ENCODE peak calls at places on chromosomes 5 and 9, in four cellular contexts. One of them, this sample, is unnamed.

GRCh38 chr5:158711927-158712529 is 387.7 kb downstream of the EBF1 start:
- DNase-seq in AG04450: no peak
- DNase-seq in colonic mucosa: no peak
- DNase-seq in cardiac fibroblast: no peak
- DNase-seq in this sample: no peak

GRCh38 chr5:177433658-177434217 is 7.3 kb downstream of the GRK6 start:
- DNase-seq in AG04450: no peak
- DNase-seq in colonic mucosa: no peak
- DNase-seq in cardiac fibroblast: no peak
- DNase-seq in this sample: no peak

GRCh38 chr5:155651-156410 is 35.5 kb upstream of the LRRC14B start:
- DNase-seq in AG04450: no peak
- DNase-seq in cardiac fibroblast: no peak
- DNase-seq in colonic mucosa: peak
- DNase-seq in this sample: no peak

GRCh38 chr9:19199012-19199411 is 31.5 kb upstream of the DENND4C start:
- DNase-seq in AG04450: no peak
- DNase-seq in colonic mucosa: no peak
- DNase-seq in cardiac fibroblast: no peak
- DNase-seq in this sample: no peak

GRCh38 chr5:80799573-80799972 is 144.8 kb upstream of the DHFR start:
- DNase-seq in cardiac fibroblast: no peak
- DNase-seq in AG04450: no peak
- DNase-seq in colonic mucosa: no peak
- DNase-seq in this sample: no peak

GRCh38 chr9:136648746-136649145 is 14.0 kb upstream of the EGFL7 start:
- DNase-seq in cardiac fibroblast: peak
- DNase-seq in AG04450: no peak
- DNase-seq in colonic mucosa: no peak
- DNase-seq in this sample: no peak

GRCh38 chr9:73441890-73442818 is 290.5 kb downstream of the ANXA1 start:
- DNase-seq in cardiac fibroblast: peak
- DNase-seq in colonic mucosa: no peak
- DNase-seq in AG04450: no peak
- DNase-seq in this sample: peak

GRCh38 chr5:120454094-120454798 is 9.9 kb upstream of the PRR16 start:
- DNase-seq in AG04450: peak
- DNase-seq in colonic mucosa: no peak
- DNase-seq in cardiac fibroblast: peak
- DNase-seq in this sample: peak

GRCh38 chr5:34718516-34718915 is 62.4 kb downstream of the RAI14 start:
- DNase-seq in AG04450: no peak
- DNase-seq in cardiac fibroblast: no peak
- DNase-seq in colonic mucosa: no peak
- DNase-seq in this sample: no peak

GRCh38 chr9:33446507-33447403 is 638 bp downstream of the AQP3 start:
- DNase-seq in AG04450: peak
- DNase-seq in cardiac fibroblast: peak
- DNase-seq in colonic mucosa: peak
- DNase-seq in this sample: no peak

GRCh38 chr9:127130661-127131538 is 8.5 kb upstream of the ANGPTL2 start:
- DNase-seq in cardiac fibroblast: peak
- DNase-seq in AG04450: peak
- DNase-seq in colonic mucosa: no peak
- DNase-seq in this sample: no peak

GRCh38 chr9:14031015-14031414 is 282.9 kb downstream of the NFIB start:
- DNase-seq in colonic mucosa: no peak
- DNase-seq in cardiac fibroblast: peak
- DNase-seq in AG04450: peak
- DNase-seq in this sample: peak
- H3K4me3 ChIP-seq in colonic mucosa: no peak
- H3K4me3 ChIP-seq in cardiac fibroblast: no peak
- H3K4me3 ChIP-seq in AG04450: no peak
- H3K4me3 ChIP-seq in this sample: no peak

DNA sequence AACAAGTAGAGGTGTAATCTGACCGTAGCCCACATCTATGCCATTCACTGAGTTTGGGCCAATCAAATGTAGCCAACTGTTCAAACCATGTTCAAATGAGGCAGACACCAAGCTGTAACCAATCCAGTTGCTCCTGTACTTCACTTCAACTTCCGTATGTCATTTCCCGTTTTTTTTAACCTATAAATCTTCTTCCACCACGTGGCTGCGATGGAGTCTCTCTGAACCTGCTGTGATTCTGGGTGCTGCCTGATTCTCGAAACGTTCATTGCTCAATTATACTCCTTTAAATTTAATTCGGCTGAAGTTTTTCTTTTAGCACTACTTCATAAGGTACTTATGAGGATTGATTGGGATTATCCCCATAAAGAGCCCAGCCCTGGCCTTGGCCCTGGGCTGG is 179.7 kb downstream of the PIK3R1 start:
- DNase-seq in cardiac fibroblast: no peak
- DNase-seq in colonic mucosa: no peak
- DNase-seq in AG04450: no peak
- DNase-seq in this sample: no peak
- TF ChIP-seq CTCF in cardiac fibroblast: no peak
- TF ChIP-seq CTCF in colonic mucosa: no peak
- TF ChIP-seq CTCF in AG04450: no peak
- TF ChIP-seq CTCF in this sample: no peak

DNA sequence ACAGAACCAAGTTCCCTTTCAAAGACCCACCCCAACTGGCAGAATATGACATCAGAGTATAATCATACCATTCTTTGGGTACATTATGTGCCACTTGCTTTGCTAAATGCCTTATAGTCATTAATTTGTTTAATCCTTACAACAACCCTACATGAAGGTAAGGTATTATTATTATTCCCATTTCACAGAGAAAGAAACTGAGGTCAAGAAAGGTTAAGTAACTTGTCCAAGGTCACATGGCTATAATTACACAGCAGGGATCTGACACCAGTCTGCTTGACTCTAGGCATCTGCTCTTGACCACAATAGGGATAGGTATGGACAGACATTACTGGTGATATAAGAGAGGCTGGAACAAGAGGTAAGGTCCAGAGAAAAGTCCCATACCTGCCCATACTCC is 1.2 kb downstream of the FCHSD1 start:
- DNase-seq in colonic mucosa: no peak
- DNase-seq in cardiac fibroblast: no peak
- DNase-seq in AG04450: no peak
- DNase-seq in this sample: no peak
- H3K4me3 ChIP-seq in colonic mucosa: no peak
- H3K4me3 ChIP-seq in cardiac fibroblast: no peak
- H3K4me3 ChIP-seq in AG04450: peak
- H3K4me3 ChIP-seq in this sample: no peak

GRCh38 chr5:78677777-78678668 is 29.5 kb upstream of the LHFPL2 start:
- DNase-seq in colonic mucosa: peak
- DNase-seq in cardiac fibroblast: peak
- DNase-seq in AG04450: peak
- DNase-seq in this sample: peak
- TF ChIP-seq CTCF in colonic mucosa: no peak
- TF ChIP-seq CTCF in cardiac fibroblast: peak
- TF ChIP-seq CTCF in AG04450: peak
- TF ChIP-seq CTCF in this sample: no peak

GRCh38 chr5:61328791-61329617 is 3.1 kb upstream of the ZSWIM6 start:
- DNase-seq in AG04450: no peak
- DNase-seq in colonic mucosa: no peak
- DNase-seq in cardiac fibroblast: no peak
- DNase-seq in this sample: no peak
- H3K4me3 ChIP-seq in AG04450: peak
- H3K4me3 ChIP-seq in colonic mucosa: no peak
- H3K4me3 ChIP-seq in cardiac fibroblast: no peak
- H3K4me3 ChIP-seq in this sample: peak

DNA sequence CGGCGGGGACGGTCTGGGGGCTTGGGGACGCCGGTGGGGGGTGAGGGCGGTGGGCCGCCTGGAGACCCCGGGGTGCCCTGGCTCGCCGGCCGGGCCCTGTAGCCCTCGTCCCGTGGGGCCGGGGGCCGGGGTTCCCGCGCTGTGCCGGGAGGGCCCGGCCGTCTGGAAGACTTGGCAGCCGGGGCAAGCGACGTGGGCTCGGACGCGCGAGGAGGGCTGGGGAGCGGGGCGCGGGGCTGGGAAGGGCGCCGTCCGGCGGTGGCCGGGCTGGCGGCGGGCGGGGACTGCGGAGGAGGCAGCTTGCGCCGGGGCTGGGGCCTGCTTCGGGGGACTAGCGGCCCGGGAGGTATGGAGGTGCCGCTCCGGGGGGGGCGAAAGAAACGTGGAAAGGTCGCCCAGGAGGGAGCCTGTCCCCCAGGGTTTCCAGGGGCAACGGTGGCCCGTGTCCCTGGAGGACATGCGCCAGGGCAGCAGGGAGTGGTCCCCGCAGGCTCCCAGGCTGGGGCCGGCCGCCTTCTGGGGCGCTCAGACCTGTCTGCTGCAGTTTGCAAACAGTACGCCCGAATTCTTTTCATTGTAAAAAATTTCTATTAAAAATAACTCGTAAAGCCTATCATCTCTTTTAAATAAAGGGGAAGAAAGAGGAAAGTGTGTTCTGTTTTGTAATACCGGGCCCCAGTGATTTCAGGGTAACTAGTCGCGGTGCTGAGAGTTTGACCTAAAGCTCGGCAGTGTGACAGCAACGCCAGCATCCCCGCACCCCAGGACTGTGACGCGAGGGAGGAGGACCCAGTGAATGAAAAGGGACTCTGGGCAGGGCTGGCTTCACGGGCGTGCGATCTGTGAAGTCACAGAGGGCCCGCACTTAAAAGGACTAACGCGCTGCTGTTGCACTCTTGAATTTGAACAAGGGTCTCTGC is 752 bp upstream of the ANKH start:
- DNase-seq in AG04450: no peak
- DNase-seq in cardiac fibroblast: peak
- DNase-seq in colonic mucosa: peak
- DNase-seq in this sample: no peak
- TF ChIP-seq CTCF in AG04450: peak
- TF ChIP-seq CTCF in cardiac fibroblast: peak
- TF ChIP-seq CTCF in colonic mucosa: no peak
- TF ChIP-seq CTCF in this sample: no peak

GRCh38 chr5:172189693-172190296 is 1.8 kb upstream of the STK10 start:
- DNase-seq in colonic mucosa: no peak
- DNase-seq in AG04450: no peak
- DNase-seq in cardiac fibroblast: no peak
- DNase-seq in this sample: no peak
- H3K4me3 ChIP-seq in colonic mucosa: no peak
- H3K4me3 ChIP-seq in AG04450: peak
- H3K4me3 ChIP-seq in cardiac fibroblast: no peak
- H3K4me3 ChIP-seq in this sample: peak

GRCh38 chr5:17081142-17081541 is 136.3 kb upstream of the BASP1 start:
- DNase-seq in cardiac fibroblast: no peak
- DNase-seq in AG04450: no peak
- DNase-seq in colonic mucosa: no peak
- DNase-seq in this sample: no peak
- TF ChIP-seq CTCF in cardiac fibroblast: no peak
- TF ChIP-seq CTCF in AG04450: no peak
- TF ChIP-seq CTCF in colonic mucosa: no peak
- TF ChIP-seq CTCF in this sample: no peak

DNA sequence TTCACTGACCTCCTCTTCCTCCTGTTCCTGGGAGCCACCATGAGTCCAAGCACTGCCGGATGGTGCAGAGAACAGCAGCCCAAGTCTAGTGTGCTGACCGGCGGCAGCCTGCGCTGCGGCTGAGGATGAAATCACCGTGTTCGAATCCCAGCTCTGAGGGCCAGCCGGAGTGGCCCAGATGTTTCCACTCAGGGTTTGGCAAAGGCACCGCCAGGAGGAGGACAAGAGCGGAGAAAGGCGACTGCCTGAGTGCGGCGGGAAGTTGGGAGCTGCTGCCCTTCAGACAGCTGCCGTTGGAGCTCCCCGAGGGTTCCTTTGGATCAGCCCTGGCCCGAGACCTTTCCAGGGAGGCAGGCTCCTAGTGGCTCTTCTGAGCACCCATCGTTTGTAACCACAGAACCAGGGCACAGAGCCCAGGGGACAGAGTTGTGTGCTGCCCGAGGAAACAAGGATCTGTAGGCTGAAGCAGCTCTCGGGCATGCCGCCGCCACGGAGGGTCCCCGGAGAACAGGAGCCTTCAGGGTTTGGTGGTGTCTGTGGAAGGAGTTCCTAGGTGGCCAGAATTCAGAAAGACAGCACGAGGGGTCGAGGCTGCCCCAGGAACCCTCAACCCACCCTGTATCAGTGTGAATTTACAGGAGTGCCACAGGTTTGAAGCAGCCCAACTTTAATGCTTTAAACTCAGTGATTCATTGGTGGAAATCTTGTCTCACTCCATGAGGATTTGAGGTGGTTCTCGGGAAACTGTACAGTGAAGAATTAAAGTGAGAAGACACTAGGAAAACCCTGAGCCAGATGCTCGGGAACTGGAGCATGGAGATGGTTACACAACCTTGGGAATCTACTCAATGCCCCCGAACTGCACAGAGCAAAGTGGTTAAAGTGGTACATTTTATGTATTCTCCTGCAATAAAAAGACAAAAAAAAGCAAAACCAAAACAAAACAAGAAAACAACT is 115.5 kb upstream of the COL5A1 start:
- DNase-seq in AG04450: no peak
- DNase-seq in colonic mucosa: no peak
- DNase-seq in cardiac fibroblast: peak
- DNase-seq in this sample: no peak
- H3K4me3 ChIP-seq in AG04450: no peak
- H3K4me3 ChIP-seq in colonic mucosa: no peak
- H3K4me3 ChIP-seq in cardiac fibroblast: no peak
- H3K4me3 ChIP-seq in this sample: no peak

GRCh38 chr5:82167372-82167771 is 110.8 kb downstream of the RPS23 start:
- DNase-seq in cardiac fibroblast: no peak
- DNase-seq in colonic mucosa: no peak
- DNase-seq in AG04450: no peak
- DNase-seq in this sample: no peak

GRCh38 chr5:82164109-82164956 is 113.8 kb downstream of the RPS23 start:
- DNase-seq in AG04450: peak
- DNase-seq in cardiac fibroblast: peak
- DNase-seq in colonic mucosa: no peak
- DNase-seq in this sample: peak

GRCh38 chr5:82163459-82164108 is 114.6 kb downstream of the RPS23 start:
- DNase-seq in AG04450: no peak
- DNase-seq in colonic mucosa: no peak
- DNase-seq in cardiac fibroblast: peak
- DNase-seq in this sample: no peak

GRCh38 chr5:82165740-82166530 is 112.2 kb downstream of the RPS23 start:
- DNase-seq in cardiac fibroblast: peak
- DNase-seq in AG04450: peak
- DNase-seq in colonic mucosa: peak
- DNase-seq in this sample: peak

GRCh38 chr5:82164957-82165698 is 113.0 kb downstream of the RPS23 start:
- DNase-seq in colonic mucosa: no peak
- DNase-seq in AG04450: no peak
- DNase-seq in cardiac fibroblast: peak
- DNase-seq in this sample: peak
- TF ChIP-seq CTCF in colonic mucosa: no peak
- TF ChIP-seq CTCF in AG04450: no peak
- TF ChIP-seq CTCF in cardiac fibroblast: peak
- TF ChIP-seq CTCF in this sample: peak